ENCODE peak calls at places on chromosomes 2 and 18, in seven cellular contexts. One of them, this sample, is unnamed.

GRCh38 chr2:236309669-236310029 is 45.4 kb upstream of the ASB18 start:
- DNase-seq in HT1080: no peak
- DNase-seq in activated CD4-positive, alpha-beta T cell treated with anti-CD3 and anti-CD28 coated beads, Interleukin-2, amount 10 ng/mL, durations not matched to agents 24 days and 14 days: no peak
- DNase-seq in GM23338: peak
- DNase-seq in activated T-cell treated with anti-CD3 and anti-CD28 coated beads, Interleukin-2, amount 50 U/mL, for 72 hours: peak
- DNase-seq in frontal cortex: no peak
- DNase-seq in AG20443: peak
- DNase-seq in this sample: peak

GRCh38 chr2:127087780-127088495 is 19.0 kb downstream of the BIN1 start:
- DNase-seq in HT1080: no peak
- DNase-seq in activated CD4-positive, alpha-beta T cell treated with anti-CD3 and anti-CD28 coated beads, Interleukin-2, amount 10 ng/mL, durations not matched to agents 24 days and 14 days: no peak
- DNase-seq in GM23338: no peak
- DNase-seq in activated T-cell treated with anti-CD3 and anti-CD28 coated beads, Interleukin-2, amount 50 U/mL, for 72 hours: no peak
- DNase-seq in frontal cortex: no peak
- DNase-seq in AG20443: no peak
- DNase-seq in this sample: no peak

GRCh38 chr2:27191107-27191829 is 20.6 kb upstream of the ATRAID start:
- DNase-seq in HT1080: peak
- DNase-seq in activated CD4-positive, alpha-beta T cell treated with anti-CD3 and anti-CD28 coated beads, Interleukin-2, amount 10 ng/mL, durations not matched to agents 24 days and 14 days: peak
- DNase-seq in GM23338: peak
- DNase-seq in activated T-cell treated with anti-CD3 and anti-CD28 coated beads, Interleukin-2, amount 50 U/mL, for 72 hours: peak
- DNase-seq in frontal cortex: no peak
- DNase-seq in AG20443: peak
- DNase-seq in this sample: peak

GRCh38 chr2:16719409-16719808 is 53.8 kb upstream of the CYRIA start:
- DNase-seq in HT1080: no peak
- DNase-seq in activated CD4-positive, alpha-beta T cell treated with anti-CD3 and anti-CD28 coated beads, Interleukin-2, amount 10 ng/mL, durations not matched to agents 24 days and 14 days: no peak
- DNase-seq in GM23338: no peak
- DNase-seq in activated T-cell treated with anti-CD3 and anti-CD28 coated beads, Interleukin-2, amount 50 U/mL, for 72 hours: no peak
- DNase-seq in frontal cortex: no peak
- DNase-seq in AG20443: no peak
- DNase-seq in this sample: no peak

GRCh38 chr2:37342636-37343211 is 1.7 kb upstream of the QPCT start:
- DNase-seq in HT1080: no peak
- DNase-seq in activated CD4-positive, alpha-beta T cell treated with anti-CD3 and anti-CD28 coated beads, Interleukin-2, amount 10 ng/mL, durations not matched to agents 24 days and 14 days: no peak
- DNase-seq in GM23338: peak
- DNase-seq in activated T-cell treated with anti-CD3 and anti-CD28 coated beads, Interleukin-2, amount 50 U/mL, for 72 hours: no peak
- DNase-seq in frontal cortex: no peak
- DNase-seq in AG20443: no peak
- DNase-seq in this sample: no peak

GRCh38 chr18:5515007-5515744 is 28.6 kb downstream of the EPB41L3 start:
- DNase-seq in HT1080: no peak
- DNase-seq in activated CD4-positive, alpha-beta T cell treated with anti-CD3 and anti-CD28 coated beads, Interleukin-2, amount 10 ng/mL, durations not matched to agents 24 days and 14 days: no peak
- DNase-seq in GM23338: no peak
- DNase-seq in activated T-cell treated with anti-CD3 and anti-CD28 coated beads, Interleukin-2, amount 50 U/mL, for 72 hours: no peak
- DNase-seq in frontal cortex: no peak
- DNase-seq in AG20443: no peak
- DNase-seq in this sample: no peak

GRCh38 chr18:50675043-50675442 is 115.2 kb downstream of the MAPK4 start:
- DNase-seq in HT1080: no peak
- DNase-seq in activated CD4-positive, alpha-beta T cell treated with anti-CD3 and anti-CD28 coated beads, Interleukin-2, amount 10 ng/mL, durations not matched to agents 24 days and 14 days: no peak
- DNase-seq in GM23338: no peak
- DNase-seq in activated T-cell treated with anti-CD3 and anti-CD28 coated beads, Interleukin-2, amount 50 U/mL, for 72 hours: no peak
- DNase-seq in frontal cortex: no peak
- DNase-seq in AG20443: no peak
- DNase-seq in this sample: no peak

GRCh38 chr2:148653437-148653836 is 8.9 kb downstream of the EPC2 start:
- DNase-seq in HT1080: no peak
- DNase-seq in activated CD4-positive, alpha-beta T cell treated with anti-CD3 and anti-CD28 coated beads, Interleukin-2, amount 10 ng/mL, durations not matched to agents 24 days and 14 days: no peak
- DNase-seq in GM23338: no peak
- DNase-seq in activated T-cell treated with anti-CD3 and anti-CD28 coated beads, Interleukin-2, amount 50 U/mL, for 72 hours: no peak
- DNase-seq in frontal cortex: no peak
- DNase-seq in AG20443: no peak
- DNase-seq in this sample: no peak

GRCh38 chr2:152038451-152038958 is 60.3 kb downstream of the CACNB4 start:
- DNase-seq in HT1080: no peak
- DNase-seq in activated CD4-positive, alpha-beta T cell treated with anti-CD3 and anti-CD28 coated beads, Interleukin-2, amount 10 ng/mL, durations not matched to agents 24 days and 14 days: no peak
- DNase-seq in GM23338: no peak
- DNase-seq in activated T-cell treated with anti-CD3 and anti-CD28 coated beads, Interleukin-2, amount 50 U/mL, for 72 hours: no peak
- DNase-seq in frontal cortex: no peak
- DNase-seq in AG20443: no peak
- DNase-seq in this sample: no peak

GRCh38 chr18:26487437-26487836 is 60.9 kb downstream of the KCTD1 start:
- DNase-seq in HT1080: peak
- DNase-seq in activated CD4-positive, alpha-beta T cell treated with anti-CD3 and anti-CD28 coated beads, Interleukin-2, amount 10 ng/mL, durations not matched to agents 24 days and 14 days: no peak
- DNase-seq in GM23338: no peak
- DNase-seq in activated T-cell treated with anti-CD3 and anti-CD28 coated beads, Interleukin-2, amount 50 U/mL, for 72 hours: peak
- DNase-seq in frontal cortex: no peak
- DNase-seq in AG20443: no peak
- DNase-seq in this sample: no peak

GRCh38 chr18:47899107-47899840 is 31.2 kb downstream of the SMAD2 start:
- DNase-seq in HT1080: no peak
- DNase-seq in activated CD4-positive, alpha-beta T cell treated with anti-CD3 and anti-CD28 coated beads, Interleukin-2, amount 10 ng/mL, durations not matched to agents 24 days and 14 days: no peak
- DNase-seq in GM23338: peak
- DNase-seq in activated T-cell treated with anti-CD3 and anti-CD28 coated beads, Interleukin-2, amount 50 U/mL, for 72 hours: no peak
- DNase-seq in frontal cortex: no peak
- DNase-seq in AG20443: no peak
- DNase-seq in this sample: no peak

GRCh38 chr2:179749210-179749609 is 112.2 kb downstream of the ZNF385B start:
- DNase-seq in HT1080: peak
- DNase-seq in activated CD4-positive, alpha-beta T cell treated with anti-CD3 and anti-CD28 coated beads, Interleukin-2, amount 10 ng/mL, durations not matched to agents 24 days and 14 days: no peak
- DNase-seq in GM23338: no peak
- DNase-seq in activated T-cell treated with anti-CD3 and anti-CD28 coated beads, Interleukin-2, amount 50 U/mL, for 72 hours: no peak
- DNase-seq in frontal cortex: no peak
- DNase-seq in AG20443: peak
- DNase-seq in this sample: no peak

This sample was measured in activated naive CD8-positive, alpha-beta T cell treated with anti-CD3 and anti-CD28 coated beads, Interleukin-2, amount 50 U/mL, for 24 hours.